ENCODE peak calls at places on chromosomes 3 and 15, in seven cellular contexts. D is stimulated activated CD4-positive, alpha-beta T cell treated with anti-CD3 and anti-CD28 coated beads, TNF-alpha, amount 100 ng/mL, for 1 hour; S is HT-29; X is ovary; M is RPMI8226; T is H54; F is upper lobe of right lung. K is an unnamed sample.

GRCh38 chr15:79431636-79432344 is at the start of gene MINAR1:
- DNase-seq in D (no peak), S (no peak), X (no peak), M (no peak), T (peak; percentile 23), F (no peak), K (no peak)

GRCh38 chr3:195411831-195412230 is 31.0 kb downstream of the ACAP2 start:
- DNase-seq in D (no peak), S (no peak), X (no peak), M (no peak), T (no peak), F (no peak), K (no peak)

GRCh38 chr3:195268608-195269309 is 2.2 kb downstream of the XXYLT1 start:
- DNase-seq in D (no peak), S (no peak), X (no peak), M (no peak), T (no peak), F (no peak), K (no peak)

GRCh38 chr15:61764981-61765380 is 295.3 kb downstream of the VPS13C start:
- DNase-seq in D (no peak), S (no peak), X (no peak), M (no peak), T (no peak), F (no peak), K (no peak)

GRCh38 chr15:73927476-73928240 is 1.4 kb downstream of the LOXL1 start:
- DNase-seq in D (peak; percentile 37), S (peak; percentile 75), X (peak; percentile 56), M (peak; percentile 85), T (peak; percentile 70), F (peak; percentile 88), K (no peak)

GRCh38 chr3:104521606-104522336 is 844.9 kb upstream of the ALCAM start:
- DNase-seq in D (no peak), S (no peak), X (no peak), M (peak; percentile 86), T (no peak), F (no peak), K (no peak)

GRCh38 chr15:37095993-37096877 is 4.1 kb downstream of the MEIS2 start:
- DNase-seq in D (no peak), S (no peak), X (peak; percentile 46), M (no peak), T (no peak), F (no peak), K (no peak)

GRCh38 chr3:126393563-126393962 is 1.1 kb upstream of the CFAP100 start:
- DNase-seq in D (no peak), S (no peak), X (no peak), M (peak; percentile 45), T (no peak), F (no peak), K (no peak)

GRCh38 chr3:113000691-113001090 is 9.9 kb downstream of the GTPBP8 start:
- DNase-seq in D (no peak), S (no peak), X (no peak), M (no peak), T (no peak), F (no peak), K (no peak)

GRCh38 chr3:102183623-102184022 is 251.2 kb upstream of the ZPLD1 start:
- DNase-seq in D (no peak), S (no peak), X (no peak), M (no peak), T (no peak), F (no peak), K (no peak)

GRCh38 chr3:159077860-159078259 is 276.0 kb downstream of the MFSD1 start:
- DNase-seq in D (no peak), S (no peak), X (no peak), M (no peak), T (peak; percentile 20), F (no peak), K (no peak)

K was measured in hypothalamus.